ENCODE peak calls at places on chromosomes 12 and 14, in six cellular contexts. G is T follicular helper cell; L is NCI-H1436; O is NCI-H1048; B is heart right ventricle; S is activated CD4-positive, CD25-positive, alpha-beta regulatory T cell treated with anti-CD3 and anti-CD28 coated beads, Interleukin-2, amount 50 U/mL, for 72 hours. X is an unnamed sample.

GRCh38 chr12:29350080-29350479 is 30.9 kb downstream of the ERGIC2 start:
- DNase-seq in B (no peak), G (no peak), L (no peak), S (no peak), O (peak; percentile 2), X (no peak)

GRCh38 chr12:53234236-53234635 is 2.2 kb upstream of the RARG start:
- DNase-seq in B (no peak), S (no peak), O (no peak), L (peak; percentile 25), G (no peak), X (no peak)

GRCh38 chr14:103721334-103722120 is 5.9 kb downstream of the ZFYVE21 start:
- DNase-seq in B (no peak), S (no peak), L (no peak), G (no peak), O (no peak), X (no peak)

GRCh38 chr12:58395056-58395455 is 453.7 kb downstream of the ATP23 start:
- DNase-seq in S (no peak), O (no peak), B (no peak), L (no peak), G (no peak), X (no peak)

GRCh38 chr12:102169922-102170698 is 27.5 kb downstream of the PMCH start:
- DNase-seq in B (no peak), G (no peak), L (no peak), O (no peak), S (no peak), X (no peak)

GRCh38 chr12:71947645-71948105 is 9.0 kb downstream of the TPH2 start:
- DNase-seq in O (peak; percentile 90), G (no peak), L (peak; percentile 92), B (no peak), S (no peak), X (no peak)

GRCh38 chr12:113398346-113399290 is 5.1 kb downstream of the SDS start:
- DNase-seq in S (no peak), G (no peak), L (no peak), O (no peak), B (no peak), X (no peak)

GRCh38 chr12:99009654-99010296 is 364.7 kb downstream of the APAF1 start:
- DNase-seq in G (no peak), S (no peak), L (no peak), O (no peak), B (no peak), X (no peak)

GRCh38 chr12:124687695-124688301 is 120.4 kb upstream of the NCOR2 start:
- DNase-seq in O (no peak), G (no peak), L (peak; percentile 73), S (no peak), B (peak; percentile 48), X (peak; percentile 61)

GRCh38 chr12:68207276-68207675 is 18.3 kb downstream of the IL26 start:
- DNase-seq in G (no peak), B (no peak), L (peak; percentile 93), S (no peak), O (no peak), X (no peak)

GRCh38 chr14:69827560-69827959 is 30.5 kb upstream of the SLC10A1 start:
- DNase-seq in L (no peak), O (no peak), B (no peak), S (no peak), G (no peak), X (no peak)

GRCh38 chr12:131020326-131020725 is 66.6 kb downstream of the ADGRD1 start:
- DNase-seq in B (no peak), G (no peak), L (no peak), O (no peak), S (no peak), X (no peak)

GRCh38 chr12:3097186-3097804 is 20.1 kb downstream of the TSPAN9 start:
- DNase-seq in O (no peak), B (peak; percentile 92), G (no peak), L (no peak), S (no peak), X (peak; percentile 90)

GRCh38 chr14:91870890-91871289 is 3.6 kb upstream of the TC2N start:
- DNase-seq in S (no peak), O (no peak), G (no peak), B (no peak), L (no peak), X (no peak)

GRCh38 chr12:29690728-29691127 is 93.0 kb downstream of the TMTC1 start:
- DNase-seq in S (no peak), L (no peak), O (no peak), B (no peak), G (no peak), X (no peak)

GRCh38 chr14:93015039-93015438 is 92.1 kb downstream of the CHGA start:
- DNase-seq in S (no peak), G (no peak), O (no peak), L (no peak), B (no peak), X (no peak)

GRCh38 chr12:116559080-116559329 is 176 bp upstream of the MAP1LC3B2 start:
- DNase-seq in B (no peak), S (no peak), G (no peak), L (no peak), O (no peak), X (no peak)

GRCh38 chr12:29149691-29150382 is 759 bp downstream of the FAR2 start:
- DNase-seq in B (no peak), L (no peak), O (no peak), S (no peak), G (no peak), X (peak; percentile 22)

GRCh38 chr12:4027412-4027811 is 154.2 kb upstream of the PARP11 start:
- DNase-seq in L (no peak), S (peak; percentile 43), B (no peak), G (peak; percentile 43), O (no peak), X (no peak)

GRCh38 chr12:29299613-29300012 is 81.4 kb downstream of the ERGIC2 start:
- DNase-seq in L (no peak), B (no peak), S (no peak), O (no peak), G (no peak), X (no peak)

GRCh38 chr14:100102156-100102785 is 37.0 kb downstream of the EVL start:
- DNase-seq in S (no peak), B (no peak), O (no peak), L (no peak), G (no peak), X (no peak)

GRCh38 chr12:92503977-92504966 is 198.5 kb upstream of the PLEKHG7 start:
- DNase-seq in S (no peak), O (no peak), L (no peak), B (no peak), G (no peak), X (peak; percentile 68)

GRCh38 chr12:9707864-9708808 is 24.8 kb downstream of the CLECL1 start:
- DNase-seq in L (peak; percentile 3), B (peak; percentile 50), G (peak; percentile 56), O (no peak), S (peak; percentile 61), X (peak; percentile 30)

GRCh38 chr12:33786532-33786931 is 235.8 kb upstream of the ALG10 start:
- DNase-seq in L (no peak), G (no peak), O (no peak), B (no peak), S (no peak), X (no peak)

GRCh38 chr14:99246536-99247083 is 25.4 kb downstream of the BCL11B start:
- DNase-seq in B (no peak), S (no peak), O (no peak), L (no peak), G (peak; percentile 52), X (no peak)

GRCh38 chr14:94867931-94868597 is 98.2 kb upstream of the GSC start:
- DNase-seq in S (no peak), L (no peak), B (no peak), G (no peak), O (peak; percentile 83), X (no peak)

GRCh38 chr12:112018571-112019237 is 5.5 kb downstream of the ERP29 start:
- DNase-seq in B (no peak), O (no peak), L (no peak), G (no peak), S (no peak), X (no peak)

GRCh38 chr14:51581017-51581881 is 70.5 kb upstream of the FRMD6 start:
- DNase-seq in B (no peak), O (no peak), L (no peak), G (no peak), S (no peak), X (no peak)

GRCh38 chr12:10016881-10017280 is 6.5 kb downstream of the CLEC12B start:
- DNase-seq in O (no peak), B (no peak), S (no peak), G (no peak), L (no peak), X (no peak)

GRCh38 chr14:38291681-38292459 is 36.0 kb upstream of the CLEC14A start:
- DNase-seq in S (no peak), G (no peak), B (no peak), O (no peak), L (no peak), X (no peak)